ENCODE peak calls at places on chromosomes 11 and 22, in ten cellular contexts. One of them, this sample, is unnamed.

GRCh38 chr11:86809561-86809960 is 9.2 kb downstream of the PRSS23 start:
- DNase-seq in iris pigment epithelial cell: no peak
- DNase-seq in CD8-positive, alpha-beta memory T cell: no peak
- DNase-seq in stomach: no peak
- DNase-seq in stimulated activated effector memory CD8-positive, alpha-beta T cell treated with anti-CD3 and anti-CD28 coated beads, Interleukin-12 subunit alpha, Interleukin-12 subunit beta, amount 100 ng/mL, for 72 hours: no peak
- DNase-seq in stimulated activated CD8-positive, alpha-beta memory T cell treated with anti-CD3 and anti-CD28 coated beads, Interleukin-15, amount 100 ng/mL, for 1 hour: no peak
- DNase-seq in MCF 10A: no peak
- DNase-seq in kidney tubule cell: no peak
- DNase-seq in memory B cell: no peak
- DNase-seq in fibroblast of the aortic adventitia: peak
- DNase-seq in this sample: no peak

GRCh38 chr11:67699521-67699920 is 25.1 kb upstream of the ALDH3B2 start:
- DNase-seq in memory B cell: no peak
- DNase-seq in fibroblast of the aortic adventitia: no peak
- DNase-seq in stimulated activated effector memory CD8-positive, alpha-beta T cell treated with anti-CD3 and anti-CD28 coated beads, Interleukin-12 subunit alpha, Interleukin-12 subunit beta, amount 100 ng/mL, for 72 hours: no peak
- DNase-seq in iris pigment epithelial cell: peak
- DNase-seq in stomach: no peak
- DNase-seq in MCF 10A: peak
- DNase-seq in CD8-positive, alpha-beta memory T cell: no peak
- DNase-seq in stimulated activated CD8-positive, alpha-beta memory T cell treated with anti-CD3 and anti-CD28 coated beads, Interleukin-15, amount 100 ng/mL, for 1 hour: no peak
- DNase-seq in kidney tubule cell: no peak
- DNase-seq in this sample: peak

GRCh38 chr22:17443413-17444203 is 74.3 kb downstream of the CECR2 start:
- DNase-seq in memory B cell: no peak
- DNase-seq in kidney tubule cell: peak
- DNase-seq in stimulated activated CD8-positive, alpha-beta memory T cell treated with anti-CD3 and anti-CD28 coated beads, Interleukin-15, amount 100 ng/mL, for 1 hour: no peak
- DNase-seq in iris pigment epithelial cell: no peak
- DNase-seq in CD8-positive, alpha-beta memory T cell: no peak
- DNase-seq in stomach: no peak
- DNase-seq in fibroblast of the aortic adventitia: no peak
- DNase-seq in MCF 10A: no peak
- DNase-seq in stimulated activated effector memory CD8-positive, alpha-beta T cell treated with anti-CD3 and anti-CD28 coated beads, Interleukin-12 subunit alpha, Interleukin-12 subunit beta, amount 100 ng/mL, for 72 hours: no peak
- DNase-seq in this sample: no peak

GRCh38 chr22:42745118-42745517 is 24.4 kb upstream of the A4GALT start:
- DNase-seq in stomach: no peak
- DNase-seq in fibroblast of the aortic adventitia: peak
- DNase-seq in CD8-positive, alpha-beta memory T cell: no peak
- DNase-seq in iris pigment epithelial cell: peak
- DNase-seq in kidney tubule cell: no peak
- DNase-seq in memory B cell: no peak
- DNase-seq in MCF 10A: peak
- DNase-seq in stimulated activated CD8-positive, alpha-beta memory T cell treated with anti-CD3 and anti-CD28 coated beads, Interleukin-15, amount 100 ng/mL, for 1 hour: no peak
- DNase-seq in stimulated activated effector memory CD8-positive, alpha-beta T cell treated with anti-CD3 and anti-CD28 coated beads, Interleukin-12 subunit alpha, Interleukin-12 subunit beta, amount 100 ng/mL, for 72 hours: no peak
- DNase-seq in this sample: peak

GRCh38 chr22:23538502-23538860 is 41.6 kb downstream of the IGLL1 start:
- DNase-seq in memory B cell: no peak
- DNase-seq in iris pigment epithelial cell: no peak
- DNase-seq in MCF 10A: no peak
- DNase-seq in stimulated activated CD8-positive, alpha-beta memory T cell treated with anti-CD3 and anti-CD28 coated beads, Interleukin-15, amount 100 ng/mL, for 1 hour: no peak
- DNase-seq in kidney tubule cell: no peak
- DNase-seq in stimulated activated effector memory CD8-positive, alpha-beta T cell treated with anti-CD3 and anti-CD28 coated beads, Interleukin-12 subunit alpha, Interleukin-12 subunit beta, amount 100 ng/mL, for 72 hours: no peak
- DNase-seq in fibroblast of the aortic adventitia: no peak
- DNase-seq in stomach: no peak
- DNase-seq in CD8-positive, alpha-beta memory T cell: no peak
- DNase-seq in this sample: no peak

GRCh38 chr11:134270250-134270714 is 5.9 kb upstream of the GLB1L3 start:
- DNase-seq in stimulated activated CD8-positive, alpha-beta memory T cell treated with anti-CD3 and anti-CD28 coated beads, Interleukin-15, amount 100 ng/mL, for 1 hour: no peak
- DNase-seq in fibroblast of the aortic adventitia: no peak
- DNase-seq in CD8-positive, alpha-beta memory T cell: no peak
- DNase-seq in memory B cell: no peak
- DNase-seq in MCF 10A: peak
- DNase-seq in iris pigment epithelial cell: no peak
- DNase-seq in stomach: no peak
- DNase-seq in kidney tubule cell: no peak
- DNase-seq in stimulated activated effector memory CD8-positive, alpha-beta T cell treated with anti-CD3 and anti-CD28 coated beads, Interleukin-12 subunit alpha, Interleukin-12 subunit beta, amount 100 ng/mL, for 72 hours: no peak
- DNase-seq in this sample: peak

GRCh38 chr11:45023065-45023365 is 72.3 kb upstream of the TP53I11 start:
- DNase-seq in fibroblast of the aortic adventitia: no peak
- DNase-seq in CD8-positive, alpha-beta memory T cell: no peak
- DNase-seq in kidney tubule cell: no peak
- DNase-seq in stimulated activated CD8-positive, alpha-beta memory T cell treated with anti-CD3 and anti-CD28 coated beads, Interleukin-15, amount 100 ng/mL, for 1 hour: no peak
- DNase-seq in memory B cell: no peak
- DNase-seq in iris pigment epithelial cell: no peak
- DNase-seq in stomach: no peak
- DNase-seq in stimulated activated effector memory CD8-positive, alpha-beta T cell treated with anti-CD3 and anti-CD28 coated beads, Interleukin-12 subunit alpha, Interleukin-12 subunit beta, amount 100 ng/mL, for 72 hours: no peak
- DNase-seq in MCF 10A: no peak
- DNase-seq in this sample: no peak

GRCh38 chr11:134341805-134342571 is 10.2 kb downstream of the GLB1L2 start:
- DNase-seq in MCF 10A: no peak
- DNase-seq in CD8-positive, alpha-beta memory T cell: no peak
- DNase-seq in kidney tubule cell: no peak
- DNase-seq in memory B cell: no peak
- DNase-seq in stimulated activated CD8-positive, alpha-beta memory T cell treated with anti-CD3 and anti-CD28 coated beads, Interleukin-15, amount 100 ng/mL, for 1 hour: no peak
- DNase-seq in fibroblast of the aortic adventitia: no peak
- DNase-seq in stimulated activated effector memory CD8-positive, alpha-beta T cell treated with anti-CD3 and anti-CD28 coated beads, Interleukin-12 subunit alpha, Interleukin-12 subunit beta, amount 100 ng/mL, for 72 hours: no peak
- DNase-seq in stomach: no peak
- DNase-seq in iris pigment epithelial cell: no peak
- DNase-seq in this sample: no peak

GRCh38 chr11:79440451-79441158 is at the start of gene TENM4:
- DNase-seq in kidney tubule cell: peak
- DNase-seq in CD8-positive, alpha-beta memory T cell: no peak
- DNase-seq in stimulated activated effector memory CD8-positive, alpha-beta T cell treated with anti-CD3 and anti-CD28 coated beads, Interleukin-12 subunit alpha, Interleukin-12 subunit beta, amount 100 ng/mL, for 72 hours: no peak
- DNase-seq in MCF 10A: peak
- DNase-seq in fibroblast of the aortic adventitia: peak
- DNase-seq in iris pigment epithelial cell: peak
- DNase-seq in memory B cell: peak
- DNase-seq in stomach: peak
- DNase-seq in stimulated activated CD8-positive, alpha-beta memory T cell treated with anti-CD3 and anti-CD28 coated beads, Interleukin-15, amount 100 ng/mL, for 1 hour: no peak
- DNase-seq in this sample: peak

GRCh38 chr22:43821606-43822425 is 9.7 kb upstream of the EFCAB6 start:
- DNase-seq in memory B cell: no peak
- DNase-seq in stomach: no peak
- DNase-seq in fibroblast of the aortic adventitia: no peak
- DNase-seq in stimulated activated effector memory CD8-positive, alpha-beta T cell treated with anti-CD3 and anti-CD28 coated beads, Interleukin-12 subunit alpha, Interleukin-12 subunit beta, amount 100 ng/mL, for 72 hours: no peak
- DNase-seq in iris pigment epithelial cell: no peak
- DNase-seq in MCF 10A: no peak
- DNase-seq in kidney tubule cell: no peak
- DNase-seq in CD8-positive, alpha-beta memory T cell: no peak
- DNase-seq in stimulated activated CD8-positive, alpha-beta memory T cell treated with anti-CD3 and anti-CD28 coated beads, Interleukin-15, amount 100 ng/mL, for 1 hour: no peak
- DNase-seq in this sample: no peak

GRCh38 chr11:12029738-12030363 is 21.4 kb upstream of the DKK3 start:
- DNase-seq in stimulated activated effector memory CD8-positive, alpha-beta T cell treated with anti-CD3 and anti-CD28 coated beads, Interleukin-12 subunit alpha, Interleukin-12 subunit beta, amount 100 ng/mL, for 72 hours: no peak
- DNase-seq in memory B cell: no peak
- DNase-seq in MCF 10A: peak
- DNase-seq in fibroblast of the aortic adventitia: peak
- DNase-seq in iris pigment epithelial cell: no peak
- DNase-seq in stimulated activated CD8-positive, alpha-beta memory T cell treated with anti-CD3 and anti-CD28 coated beads, Interleukin-15, amount 100 ng/mL, for 1 hour: no peak
- DNase-seq in kidney tubule cell: peak
- DNase-seq in stomach: no peak
- DNase-seq in CD8-positive, alpha-beta memory T cell: no peak
- DNase-seq in this sample: peak

GRCh38 chr11:3865388-3866193 is 10.1 kb downstream of the STIM1 start:
- DNase-seq in stomach: no peak
- DNase-seq in MCF 10A: peak
- DNase-seq in CD8-positive, alpha-beta memory T cell: no peak
- DNase-seq in stimulated activated CD8-positive, alpha-beta memory T cell treated with anti-CD3 and anti-CD28 coated beads, Interleukin-15, amount 100 ng/mL, for 1 hour: no peak
- DNase-seq in iris pigment epithelial cell: peak
- DNase-seq in stimulated activated effector memory CD8-positive, alpha-beta T cell treated with anti-CD3 and anti-CD28 coated beads, Interleukin-12 subunit alpha, Interleukin-12 subunit beta, amount 100 ng/mL, for 72 hours: no peak
- DNase-seq in kidney tubule cell: peak
- DNase-seq in memory B cell: no peak
- DNase-seq in fibroblast of the aortic adventitia: peak
- DNase-seq in this sample: peak

This sample was measured in RPMI7951.